ENCODE peak calls at places on chromosomes 2 and 18, in four cellular contexts. M is H9, A is trophoblast cell, U is H1. E is an unnamed sample.

GRCh38 chr2:183665403-183665802 is 541.2 kb downstream of the NUP35 start:
- DNase-seq in A (no peak), U (no peak), M (no peak), E (no peak)

GRCh38 chr2:10626837-10627236 is 62.9 kb downstream of the NOL10 start:
- DNase-seq in A (no peak), U (no peak), M (no peak), E (no peak)

GRCh38 chr2:168660859-168661258 is 141.6 kb upstream of the NOSTRIN start:
- DNase-seq in M (no peak), U (no peak), A (no peak), E (no peak)

GRCh38 chr18:13585379-13586153 is 140.8 kb downstream of the FAM210A start:
- DNase-seq in M (no peak), A (no peak), U (no peak), E (no peak)

GRCh38 chr2:191351921-191352320 is 106.7 kb downstream of the MYO1B start:
- DNase-seq in U (no peak), A (no peak), M (no peak), E (no peak)

GRCh38 chr18:40293311-40293710 is 1661.7 kb upstream of the PIK3C3 start:
- DNase-seq in M (no peak), A (no peak), U (no peak), E (no peak)

GRCh38 chr18:60649107-60649506 is 276.5 kb upstream of the MC4R start:
- DNase-seq in U (no peak), A (no peak), M (no peak), E (no peak)

GRCh38 chr18:10054366-10054765 is 140.6 kb downstream of the VAPA start:
- DNase-seq in M (no peak), A (no peak), U (no peak), E (no peak)

GRCh38 chr2:58764321-58765099 is 523.4 kb upstream of the FANCL start:
- DNase-seq in U (no peak), A (no peak), M (no peak), E (no peak)

GRCh38 chr2:177882501-177882900 is 190.1 kb downstream of the PDE11A start:
- DNase-seq in M (no peak), U (no peak), A (no peak), E (no peak)

GRCh38 chr2:238968616-238969394 is 120.9 kb downstream of the TWIST2 start:
- DNase-seq in U (no peak), M (no peak), A (no peak), E (no peak)

GRCh38 chr2:216001612-216002215 is 11.6 kb downstream of the MREG start:
- DNase-seq in U (no peak), M (no peak), A (no peak), E (no peak)

GRCh38 chr2:229445013-229445412 is 173.9 kb upstream of the PID1 start:
- DNase-seq in U (peak; percentile 13), M (no peak), A (peak; percentile 76), E (no peak)

GRCh38 chr2:242038166-242038927 is 168.8 kb downstream of the RTP5 start:
- DNase-seq in U (no peak), A (no peak), M (peak; percentile 20), E (no peak)

GRCh38 chr18:22507055-22507454 is 89.3 kb upstream of the CTAGE1 start:
- DNase-seq in A (no peak), M (no peak), U (no peak), E (no peak)

GRCh38 chr2:237209885-237210284 is 124.2 kb downstream of the COPS8 start:
- DNase-seq in A (no peak), M (no peak), U (no peak), E (no peak)

GRCh38 chr2:191927991-191928390 is 81.1 kb upstream of the CAVIN2 start:
- DNase-seq in M (no peak), U (no peak), A (no peak), E (no peak)

GRCh38 chr2:60505240-60505639 is 48.2 kb downstream of the BCL11A start:
- DNase-seq in U (no peak), A (no peak), M (no peak), E (no peak)

GRCh38 chr2:85971369-85971768 is 82.6 kb upstream of the ST3GAL5 start:
- DNase-seq in A (no peak), M (no peak), U (no peak), E (no peak)

GRCh38 chr2:15560404-15560987 is 638 bp downstream of the NBAS start:
- DNase-seq in A (no peak), U (no peak), M (no peak), E (no peak)

GRCh38 chr2:25078171-25079049 is 36.5 kb downstream of the EFR3B start:
- DNase-seq in M (no peak), U (no peak), A (peak; percentile 7), E (no peak)

GRCh38 chr18:13246591-13246990 is 28.0 kb downstream of the LDLRAD4 start:
- DNase-seq in M (peak; percentile 7), A (no peak), U (no peak), E (no peak)

GRCh38 chr2:131105156-131105949 is at the start of gene PLEKHB2:
- DNase-seq in U (peak; percentile 68), A (peak; percentile 90), M (peak; percentile 93), E (peak; percentile 91)

GRCh38 chr2:110101911-110102774 is 13.5 kb downstream of the MALL start:
- DNase-seq in A (no peak), U (no peak), M (no peak), E (no peak)

GRCh38 chr2:84537251-84537650 is 21.0 kb downstream of the DNAH6 start:
- DNase-seq in U (no peak), A (peak; percentile 74), M (no peak), E (no peak)

GRCh38 chr2:27263287-27264252 is 723 bp upstream of the SLC30A3 start:
- DNase-seq in A (no peak), U (no peak), M (no peak), E (no peak)

GRCh38 chr2:116435648-116436047 is 1378.8 kb upstream of the DDX18 start:
- DNase-seq in U (no peak), M (no peak), A (no peak), E (no peak)

GRCh38 chr2:23757686-23758433 is 169.1 kb downstream of the ATAD2B start:
- DNase-seq in A (peak; percentile 23), M (no peak), U (no peak), E (no peak)

GRCh38 chr2:239526666-239527415 is 126.0 kb upstream of the HDAC4 start:
- DNase-seq in U (no peak), A (no peak), M (no peak), E (no peak)

GRCh38 chr2:230899786-230900185 is 25.3 kb downstream of the GPR55 start:
- DNase-seq in U (no peak), A (no peak), M (peak; percentile 8), E (no peak)

GRCh38 chr2:124699001-124699565 is 674.0 kb downstream of the CNTNAP5 start:
- DNase-seq in U (no peak), A (no peak), M (no peak), E (no peak)

GRCh38 chr2:176139170-176139611 is 9.7 kb downstream of the HOXD8 start:
- DNase-seq in U (no peak), A (no peak), M (peak; percentile 25), E (no peak)

GRCh38 chr18:8380926-8381325 is 228.3 kb upstream of the RAB12 start:
- DNase-seq in U (no peak), A (no peak), M (no peak), E (no peak)

GRCh38 chr2:118808429-118808809 is 39.0 kb downstream of the EN1 start:
- DNase-seq in U (no peak), A (no peak), M (no peak), E (no peak)

GRCh38 chr2:118806797-118807667 is 40.4 kb downstream of the EN1 start:
- DNase-seq in A (no peak), U (no peak), M (no peak), E (no peak)

GRCh38 chr2:118807668-118808428 is 39.6 kb downstream of the EN1 start:
- DNase-seq in M (no peak), U (no peak), A (no peak), E (peak; percentile 43)

GRCh38 chr2:118803012-118803411 is 44.4 kb downstream of the EN1 start:
- DNase-seq in U (no peak), M (no peak), A (no peak), E (no peak)

GRCh38 chr2:118805061-118805690 is 42.3 kb downstream of the EN1 start:
- DNase-seq in M (no peak), A (no peak), U (no peak), E (no peak)
- H2BK120ac ChIP-seq in M (no peak overlapping the region), A (no peak overlapping the region), U (no peak overlapping the region), E (no peak overlapping the region)

DNA sequence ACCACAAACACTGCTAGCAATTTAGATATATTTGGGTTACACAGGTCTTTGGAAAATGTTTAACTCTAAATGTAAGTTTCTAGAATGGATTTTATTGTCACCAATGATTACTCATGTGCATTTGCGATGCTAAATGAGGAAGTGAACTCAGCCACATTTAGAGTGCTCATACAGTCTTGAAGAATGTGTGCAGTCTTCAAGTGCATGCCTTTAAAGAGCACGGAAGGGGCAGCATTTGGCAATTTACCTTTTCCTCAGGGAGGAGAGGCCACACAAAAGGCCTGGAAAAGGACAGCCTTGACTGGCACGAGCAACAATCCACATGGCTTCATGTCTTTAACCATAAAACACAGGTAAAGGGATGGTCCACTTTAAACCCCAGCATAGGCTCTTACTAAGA is 78.5 kb upstream of the STK17B start:
- DNase-seq in U (no peak), A (no peak), M (no peak), E (no peak)
- H2BK12ac ChIP-seq in U (no peak overlapping the region), A (no peak overlapping the region), M (no peak overlapping the region), E (no peak overlapping the region)

GRCh38 chr2:172434821-172435607 is 7.6 kb downstream of the ITGA6 start:
- DNase-seq in A (peak; percentile 40), M (peak; percentile 57), U (no peak), E (no peak)

GRCh38 chr2:172438064-172438421 is 10.7 kb downstream of the ITGA6 start:
- DNase-seq in U (no peak), M (no peak), A (peak; percentile 40), E (no peak)

GRCh38 chr2:172435608-172435911 is 8.2 kb downstream of the ITGA6 start:
- DNase-seq in U (no peak), A (no peak), M (no peak), E (no peak)

GRCh38 chr2:172437419-172438063 is 10.2 kb downstream of the ITGA6 start:
- DNase-seq in U (no peak), M (no peak), A (no peak), E (no peak)

GRCh38 chr2:172436889-172437288 is 9.5 kb downstream of the ITGA6 start:
- DNase-seq in A (peak; percentile 44), U (no peak), M (no peak), E (no peak)
- H2BK120ac ChIP-seq in A (no peak overlapping the region), U (no peak overlapping the region), M (no peak overlapping the region), E (no peak overlapping the region)

GRCh38 chr2:63790491-63790890 is 51.2 kb upstream of the UGP2 start:
- DNase-seq in U (no peak), M (no peak), A (no peak), E (no peak)

GRCh38 chr2:63789318-63790051 is 52.2 kb upstream of the UGP2 start:
- DNase-seq in A (no peak), U (no peak), M (no peak), E (no peak)

GRCh38 chr2:63790913-63791312 is 50.8 kb upstream of the UGP2 start:
- DNase-seq in A (peak; percentile 44), U (no peak), M (no peak), E (no peak)

GRCh38 chr2:63792523-63792922 is 49.2 kb upstream of the UGP2 start:
- DNase-seq in M (no peak), A (no peak), U (no peak), E (no peak)

DNA sequence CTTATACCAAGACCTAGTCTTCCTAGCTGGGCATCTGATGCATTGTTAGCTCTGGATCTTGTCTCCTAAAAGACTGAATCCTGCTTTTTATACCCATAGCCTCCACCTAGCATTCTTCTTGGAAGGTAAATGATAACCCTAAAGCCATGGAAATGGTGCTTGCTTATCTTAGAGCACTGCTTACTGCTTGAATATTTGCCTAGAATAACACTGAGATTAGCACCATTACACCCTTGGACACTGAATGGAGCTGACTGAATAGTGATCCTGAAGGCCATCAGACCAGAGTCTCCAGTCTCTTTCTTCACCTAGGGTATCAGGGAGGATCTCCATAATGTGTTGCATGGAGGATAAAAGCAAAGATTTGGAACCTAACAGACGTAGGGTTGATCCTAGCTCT is 50.3 kb upstream of the UGP2 start:
- DNase-seq in M (no peak), A (no peak), U (no peak), E (no peak)
- H2BK12ac ChIP-seq in M (no peak overlapping the region), A (no peak overlapping the region), U (no peak overlapping the region), E (no peak overlapping the region)